ENCODE peak calls at places on chromosomes 11 and 22, in five cellular contexts. O, N, W, D and V are unnamed samples.

GRCh38 chr11:2574043-2574552 is 125.7 kb downstream of the KCNQ1OT1 start:
- DNase-seq in D (no peak), O (no peak), W (peak), N (no peak), V (no peak)

GRCh38 chr11:2128512-2129322 is 10.5 kb downstream of the IGF2 start:
- DNase-seq in W (no peak), D (no peak), O (no peak), N (no peak), V (no peak)

GRCh38 chr22:21734540-21735197 is 925 bp downstream of the YPEL1 start:
- DNase-seq in D (no peak), N (no peak), W (no peak), O (no peak), V (no peak)

GRCh38 chr11:77073328-77074001 is 6.7 kb downstream of the CAPN5 start:
- DNase-seq in N (peak), W (no peak), O (peak), D (peak), V (peak)

GRCh38 chr22:42217752-42218280 is 52.6 kb downstream of the TCF20 start:
- DNase-seq in N (no peak), W (no peak), D (no peak), O (peak), V (no peak)

GRCh38 chr11:69499216-69499945 is 17.9 kb downstream of the LINC01488 start:
- DNase-seq in N (no peak), O (no peak), W (no peak), D (no peak), V (no peak)

GRCh38 chr22:20977019-20977418 is 5.1 kb upstream of the LZTR1 start:
- DNase-seq in D (no peak), N (no peak), W (no peak), O (no peak), V (no peak)

GRCh38 chr11:5923427-5923776 is 18.6 kb upstream of the OR56A3 start:
- DNase-seq in D (no peak), O (no peak), W (no peak), N (no peak), V (no peak)

GRCh38 chr11:30683176-30683575 is 97.0 kb upstream of the MPPED2 start:
- DNase-seq in O (peak), N (no peak), W (no peak), D (peak), V (no peak)

GRCh38 chr11:2760196-2760871 is 60.5 kb upstream of the KCNQ1OT1 start:
- DNase-seq in D (no peak), O (no peak), W (peak), N (no peak), V (no peak)

GRCh38 chr11:78420796-78421209 is 3.2 kb upstream of the GAB2 start:
- DNase-seq in D (peak), O (peak), N (peak), W (peak), V (peak)

GRCh38 chr22:32204211-32204855 is 540 bp downstream of the RFPL2 start:
- DNase-seq in O (no peak), N (no peak), W (no peak), D (no peak), V (peak)

GRCh38 chr11:108617055-108617454 is 23.5 kb upstream of the EXPH5 start:
- DNase-seq in N (no peak), O (no peak), W (no peak), D (no peak), V (no peak)

GRCh38 chr22:46233231-46233630 is 16.9 kb downstream of the CDPF1 start:
- DNase-seq in N (peak), W (no peak), D (peak), O (no peak), V (peak)

GRCh38 chr22:37735054-37735453 is 38.2 kb downstream of the TRIOBP start:
- DNase-seq in D (no peak), W (peak), O (no peak), N (peak), V (no peak)

GRCh38 chr11:64415286-64415685 is 56.3 kb downstream of the RPS6KA4 start:
- DNase-seq in D (no peak), N (no peak), O (no peak), W (no peak), V (no peak)

GRCh38 chr22:17201285-17201945 is 17.8 kb downstream of the ADA2 start:
- DNase-seq in O (peak), D (peak), W (no peak), N (no peak), V (no peak)

GRCh38 chr11:79963886-79964660 is 523.2 kb upstream of the TENM4 start:
- DNase-seq in D (no peak), W (no peak), N (no peak), O (no peak), V (no peak)

GRCh38 chr11:2885017-2885675 is 429 bp downstream of the CDKN1C start:
- DNase-seq in N (peak), O (peak), W (peak), D (peak), V (peak)

GRCh38 chr11:1645357-1645821 is 15.8 kb downstream of the KRTAP5-5 start:
- DNase-seq in O (no peak), W (no peak), D (no peak), N (no peak), V (no peak)

GRCh38 chr11:116534270-116534975 is 238.4 kb downstream of the BUD13 start:
- DNase-seq in O (no peak), N (no peak), W (no peak), D (no peak), V (no peak)

GRCh38 chr11:129894281-129895125 is 875 bp downstream of the NFRKB start:
- DNase-seq in D (no peak), O (peak), W (no peak), N (no peak), V (peak)

GRCh38 chr11:120057595-120058581 is 80.0 kb downstream of the TRIM29 start:
- DNase-seq in D (peak), W (no peak), O (peak), N (peak), V (peak)

GRCh38 chr22:23532756-23533155 is 47.3 kb downstream of the IGLL1 start:
- DNase-seq in N (no peak), W (no peak), D (no peak), O (no peak), V (no peak)

GRCh38 chr11:113384551-113384950 is 3.0 kb upstream of the ANKK1 start:
- DNase-seq in W (no peak), N (peak), D (peak), O (peak), V (peak)

GRCh38 chr22:45099961-45100360 is 63.8 kb upstream of the NUP50 start:
- DNase-seq in W (no peak), D (no peak), O (no peak), N (no peak), V (no peak)

GRCh38 chr22:22818861-22819855 is 68.5 kb upstream of the IGLL5 start:
- DNase-seq in O (no peak), W (no peak), D (no peak), N (no peak), V (no peak)

GRCh38 chr22:41215926-41216325 is 10.8 kb downstream of the L3MBTL2 start:
- DNase-seq in D (no peak), O (no peak), W (no peak), N (no peak), V (no peak)

GRCh38 chr22:21951931-21952465 is 650 bp downstream of the PPM1F start:
- DNase-seq in W (peak), D (peak), O (peak), N (peak), V (peak)

GRCh38 chr11:128621491-128622136 is 34.3 kb upstream of the ETS1 start:
- DNase-seq in W (no peak), O (peak), N (peak), D (peak), V (peak)